ENCODE peak calls at places on chromosome 4, in five cellular contexts. P is A549, W is fibroblast of mammary gland, I is bronchial epithelial cell, A is choroid plexus epithelial cell. E is an unnamed sample.

GRCh38 chr4:54908744-54909143 is 216.7 kb downstream of the KDR start:
- DNase-seq in P (no peak), W (no peak), I (no peak), A (no peak), E (no peak)

GRCh38 chr4:177441061-177441802 is 1.0 kb downstream of the AGA start:
- DNase-seq in P (peak), W (peak), I (peak), A (peak), E (peak)

GRCh38 chr4:26372525-26373172 is 51.8 kb downstream of the RBPJ start:
- DNase-seq in P (peak), W (peak), I (peak), A (peak), E (peak)

GRCh38 chr4:114040319-114041116 is 61.1 kb upstream of the ARSJ start:
- DNase-seq in P (no peak), W (no peak), I (no peak), A (peak), E (no peak)

GRCh38 chr4:148065069-148065468 is 333.2 kb downstream of the ARHGAP10 start:
- DNase-seq in P (no peak), W (peak), I (peak), A (peak), E (peak)

GRCh38 chr4:89140168-89140759 is 28.9 kb downstream of the TIGD2 start:
- DNase-seq in P (no peak), W (no peak), I (no peak), A (peak), E (no peak)

GRCh38 chr4:114905017-114905416 is 208.4 kb downstream of the NDST4 start:
- DNase-seq in P (no peak), W (no peak), I (no peak), A (no peak), E (no peak)

GRCh38 chr4:44583393-44583792 is 68.0 kb downstream of the YIPF7 start:
- DNase-seq in P (peak), W (no peak), I (no peak), A (no peak), E (peak)

GRCh38 chr4:7393491-7394183 is 41.1 kb downstream of the PSAPL1 start:
- DNase-seq in P (no peak), W (no peak), I (no peak), A (no peak), E (no peak)

GRCh38 chr4:144645102-144645469 is 870 bp upstream of the HHIP start:
- DNase-seq in P (no peak), W (no peak), I (no peak), A (peak), E (no peak)

GRCh38 chr4:157996061-157996460 is 176.8 kb downstream of the GASK1B start:
- DNase-seq in P (no peak), W (no peak), I (no peak), A (peak), E (no peak)

GRCh38 chr4:182802621-182803020 is 114.6 kb downstream of the DCTD start:
- DNase-seq in P (no peak), W (no peak), I (no peak), A (no peak), E (no peak)

GRCh38 chr4:152165146-152165545 is 370.7 kb downstream of the FBXW7 start:
- DNase-seq in P (peak), W (no peak), I (peak), A (peak), E (no peak)

GRCh38 chr4:183831026-183831446 is 74.1 kb upstream of the STOX2 start:
- DNase-seq in P (no peak), W (no peak), I (no peak), A (no peak), E (no peak)

GRCh38 chr4:100517864-100518341 is at the start of gene EMCN:
- DNase-seq in P (no peak), W (peak), I (no peak), A (peak), E (no peak)

GRCh38 chr4:68744368-68744767 is 71.4 kb upstream of the UGT2B10 start:
- DNase-seq in P (no peak), W (no peak), I (no peak), A (no peak), E (no peak)

DNA sequence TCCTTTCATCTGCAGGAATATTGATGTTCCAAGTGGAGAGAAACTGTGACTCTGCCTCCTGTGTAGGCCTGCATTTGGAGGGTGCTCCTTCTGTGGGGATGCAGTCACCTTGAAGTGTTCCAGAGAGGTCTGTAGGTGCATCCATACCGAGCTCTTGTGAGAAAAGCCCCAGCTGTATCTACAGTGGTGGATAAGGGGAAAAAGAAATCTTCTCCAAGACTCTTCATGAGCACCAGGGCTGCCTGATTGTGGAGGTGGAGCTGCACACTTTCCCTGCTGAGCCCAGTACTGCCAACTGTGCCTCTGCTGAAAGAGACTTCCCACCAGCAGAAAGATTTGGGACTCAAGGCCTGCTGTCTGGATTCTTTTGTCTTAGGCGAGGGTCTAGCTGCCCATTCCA is 35.1 kb upstream of the ADH4 start:
- DNase-seq in P (no peak), W (no peak), I (no peak), A (no peak), E (no peak)
- TF ChIP-seq CTCF in P (no peak), W (no peak), I (no peak), A (no peak), E (no peak)

GRCh38 chr4:92172203-92172602 is 131.6 kb upstream of the GRID2 start:
- DNase-seq in P (no peak), W (no peak), I (peak), A (peak), E (peak)
- TF ChIP-seq CTCF in P (no peak), W (no peak), I (no peak), A (peak), E (peak)

GRCh38 chr4:134756456-134756855 is 554.9 kb upstream of the PABPC4L start:
- DNase-seq in P (no peak), W (no peak), I (no peak), A (no peak), E (no peak)

GRCh38 chr4:134762053-134762452 is 560.5 kb upstream of the PABPC4L start:
- DNase-seq in P (no peak), W (no peak), I (no peak), A (no peak), E (peak)
- TF ChIP-seq CTCF in P (no peak), W (no peak), I (no peak), A (peak), E (no peak)

GRCh38 chr4:16752150-16752549 is 146.3 kb downstream of the LDB2 start:
- DNase-seq in P (no peak), W (peak), I (no peak), A (peak), E (peak)
- TF ChIP-seq CTCF in P (no peak), W (peak), I (no peak), A (peak), E (no peak)

GRCh38 chr4:56183344-56183959 is 203.8 kb downstream of the AASDH start:
- DNase-seq in P (peak), W (no peak), I (no peak), A (no peak), E (no peak)
- TF ChIP-seq CTCF in P (no peak), W (no peak), I (no peak), A (no peak), E (no peak)

GRCh38 chr4:108783666-108784463 is 21.0 kb upstream of the ETNPPL start:
- DNase-seq in P (peak), W (peak), I (peak), A (peak), E (peak)
- TF ChIP-seq CTCF in P (peak), W (peak), I (no peak), A (peak), E (peak)

DNA sequence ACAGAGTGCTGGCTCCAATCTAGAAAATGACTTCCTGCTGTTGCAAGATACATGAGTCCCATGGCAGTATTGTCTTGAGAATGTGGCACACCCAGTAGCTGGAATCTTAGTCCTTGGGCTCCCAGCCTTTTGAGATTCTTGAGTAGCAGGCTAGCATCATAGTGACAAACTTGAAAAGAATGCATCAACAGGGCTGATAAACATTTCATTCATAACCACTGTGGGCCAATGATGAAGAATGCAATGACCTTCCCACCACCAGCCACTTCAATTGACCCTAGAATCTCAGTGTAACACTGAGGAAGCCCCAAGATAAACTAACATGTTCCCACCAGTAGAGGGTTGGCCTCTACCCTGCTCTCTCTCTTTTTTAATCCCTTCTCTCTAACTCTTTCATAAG is 329.3 kb downstream of the GBA3 start:
- DNase-seq in P (peak), W (peak), I (peak), A (peak), E (peak)
- TF ChIP-seq CTCF in P (no peak), W (no peak), I (no peak), A (no peak), E (no peak)

GRCh38 chr4:93157984-93158383 is 670.6 kb upstream of the ATOH1 start:
- DNase-seq in P (peak), W (no peak), I (peak), A (no peak), E (peak)
- TF ChIP-seq CTCF in P (no peak), W (no peak), I (peak), A (peak), E (peak)

DNA sequence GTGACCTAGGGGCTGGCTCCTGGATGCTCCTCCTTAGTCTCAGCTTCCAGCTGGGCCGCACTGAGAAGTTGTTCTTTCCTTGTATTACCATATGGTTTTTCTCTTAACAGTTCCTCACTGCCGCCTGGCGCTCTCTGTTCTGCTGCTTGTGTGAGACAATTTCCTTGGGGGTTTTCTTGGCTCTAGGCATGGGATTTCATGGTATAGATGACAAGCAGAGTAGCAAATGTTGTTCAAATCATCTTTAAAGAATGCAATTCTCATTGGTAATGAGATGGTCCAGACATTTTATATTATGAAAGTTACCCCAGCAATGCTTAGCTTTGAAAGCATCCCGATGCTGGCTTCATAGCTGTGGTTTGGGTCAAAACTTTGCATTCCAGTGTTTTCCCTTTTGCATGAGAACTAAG is 37.6 kb downstream of the SEPTIN11 start:
- DNase-seq in P (no peak), W (peak), I (no peak), A (peak), E (no peak)
- TF ChIP-seq CTCF in P (no peak), W (peak), I (no peak), A (peak), E (no peak)